ENCODE peak calls at places on chromosomes 13 and 19, in four cellular contexts. One of them, this sample, is unnamed.

GRCh38 chr13:43273362-43273761 is 250.0 kb downstream of the DNAJC15 start:
- DNase-seq in kidney glomerular epithelial cell: no peak
- DNase-seq in NCI-H2081: peak; percentile 3
- DNase-seq in activated CD4-positive, alpha-beta T cell treated with anti-CD3 and anti-CD28 coated beads for 36 hours: no peak
- DNase-seq in this sample: peak; percentile 3

GRCh38 chr13:40966298-40966697 is 52.8 kb downstream of the ELF1 start:
- DNase-seq in NCI-H2081: no peak
- DNase-seq in activated CD4-positive, alpha-beta T cell treated with anti-CD3 and anti-CD28 coated beads for 36 hours: no peak
- DNase-seq in kidney glomerular epithelial cell: no peak
- DNase-seq in this sample: no peak

GRCh38 chr19:54477650-54478049 is 4.6 kb upstream of the CDC42EP5 start:
- DNase-seq in kidney glomerular epithelial cell: no peak
- DNase-seq in activated CD4-positive, alpha-beta T cell treated with anti-CD3 and anti-CD28 coated beads for 36 hours: no peak
- DNase-seq in NCI-H2081: no peak
- DNase-seq in this sample: no peak

GRCh38 chr13:113901642-113902041 is 37.8 kb upstream of the GAS6 start:
- DNase-seq in NCI-H2081: no peak
- DNase-seq in kidney glomerular epithelial cell: no peak
- DNase-seq in activated CD4-positive, alpha-beta T cell treated with anti-CD3 and anti-CD28 coated beads for 36 hours: no peak
- DNase-seq in this sample: no peak

GRCh38 chr13:73922728-73923393 is 211.3 kb downstream of the KLF12 start:
- DNase-seq in activated CD4-positive, alpha-beta T cell treated with anti-CD3 and anti-CD28 coated beads for 36 hours: no peak
- DNase-seq in kidney glomerular epithelial cell: peak; percentile 18
- DNase-seq in NCI-H2081: no peak
- DNase-seq in this sample: no peak

GRCh38 chr13:48144413-48145035 is 49.6 kb upstream of the MED4 start:
- DNase-seq in NCI-H2081: no peak
- DNase-seq in activated CD4-positive, alpha-beta T cell treated with anti-CD3 and anti-CD28 coated beads for 36 hours: no peak
- DNase-seq in kidney glomerular epithelial cell: no peak
- DNase-seq in this sample: no peak

GRCh38 chr13:40665754-40666057 is 735 bp downstream of the FOXO1 start:
- DNase-seq in kidney glomerular epithelial cell: no peak
- DNase-seq in activated CD4-positive, alpha-beta T cell treated with anti-CD3 and anti-CD28 coated beads for 36 hours: peak; percentile 66
- DNase-seq in NCI-H2081: no peak
- DNase-seq in this sample: no peak

GRCh38 chr13:112477070-112477619 is 101.0 kb downstream of the SPACA7 start:
- DNase-seq in kidney glomerular epithelial cell: no peak
- DNase-seq in NCI-H2081: no peak
- DNase-seq in activated CD4-positive, alpha-beta T cell treated with anti-CD3 and anti-CD28 coated beads for 36 hours: no peak
- DNase-seq in this sample: no peak

GRCh38 chr19:10421981-10422461 is 1.7 kb downstream of the PDE4A start:
- DNase-seq in activated CD4-positive, alpha-beta T cell treated with anti-CD3 and anti-CD28 coated beads for 36 hours: no peak
- DNase-seq in NCI-H2081: no peak
- DNase-seq in kidney glomerular epithelial cell: no peak
- DNase-seq in this sample: no peak

GRCh38 chr19:38653028-38653571 is 5.7 kb downstream of the ACTN4 start:
- DNase-seq in activated CD4-positive, alpha-beta T cell treated with anti-CD3 and anti-CD28 coated beads for 36 hours: no peak
- DNase-seq in NCI-H2081: no peak
- DNase-seq in kidney glomerular epithelial cell: no peak
- DNase-seq in this sample: peak; percentile 37

GRCh38 chr13:20231839-20232555 is at the start of gene GJB6:
- DNase-seq in kidney glomerular epithelial cell: no peak
- DNase-seq in NCI-H2081: no peak
- DNase-seq in activated CD4-positive, alpha-beta T cell treated with anti-CD3 and anti-CD28 coated beads for 36 hours: peak; percentile 58
- DNase-seq in this sample: no peak

GRCh38 chr19:7382694-7383093 is 34.0 kb downstream of the ARHGEF18 start:
- DNase-seq in kidney glomerular epithelial cell: no peak
- DNase-seq in NCI-H2081: no peak
- DNase-seq in activated CD4-positive, alpha-beta T cell treated with anti-CD3 and anti-CD28 coated beads for 36 hours: no peak
- DNase-seq in this sample: no peak

GRCh38 chr19:18629166-18630088 is 7.4 kb upstream of the KLHL26 start:
- DNase-seq in NCI-H2081: no peak
- DNase-seq in kidney glomerular epithelial cell: no peak
- DNase-seq in activated CD4-positive, alpha-beta T cell treated with anti-CD3 and anti-CD28 coated beads for 36 hours: no peak
- DNase-seq in this sample: no peak

GRCh38 chr13:98508280-98509074 is 68.4 kb downstream of the STK24 start:
- DNase-seq in activated CD4-positive, alpha-beta T cell treated with anti-CD3 and anti-CD28 coated beads for 36 hours: no peak
- DNase-seq in NCI-H2081: no peak
- DNase-seq in kidney glomerular epithelial cell: peak; percentile 63
- DNase-seq in this sample: peak; percentile 33

GRCh38 chr13:48404952-48405351 is 8.0 kb downstream of the LPAR6 start:
- DNase-seq in NCI-H2081: no peak
- DNase-seq in kidney glomerular epithelial cell: no peak
- DNase-seq in activated CD4-positive, alpha-beta T cell treated with anti-CD3 and anti-CD28 coated beads for 36 hours: no peak
- DNase-seq in this sample: no peak

GRCh38 chr13:98293103-98293502 is 116.0 kb upstream of the RNF113B start:
- DNase-seq in kidney glomerular epithelial cell: no peak
- DNase-seq in NCI-H2081: peak; percentile 6
- DNase-seq in activated CD4-positive, alpha-beta T cell treated with anti-CD3 and anti-CD28 coated beads for 36 hours: no peak
- DNase-seq in this sample: peak; percentile 74

GRCh38 chr19:18006895-18007604 is 920 bp upstream of the ARRDC2 start:
- DNase-seq in activated CD4-positive, alpha-beta T cell treated with anti-CD3 and anti-CD28 coated beads for 36 hours: peak; percentile 89
- DNase-seq in NCI-H2081: peak; percentile 68
- DNase-seq in kidney glomerular epithelial cell: peak; percentile 80
- DNase-seq in this sample: peak; percentile 78

GRCh38 chr19:57269515-57270250 is 10.6 kb upstream of the ZNF460 start:
- DNase-seq in kidney glomerular epithelial cell: peak; percentile 86
- DNase-seq in activated CD4-positive, alpha-beta T cell treated with anti-CD3 and anti-CD28 coated beads for 36 hours: no peak
- DNase-seq in NCI-H2081: no peak
- DNase-seq in this sample: peak; percentile 52

GRCh38 chr19:2184422-2185012 is 20.8 kb downstream of the DOT1L start:
- DNase-seq in NCI-H2081: no peak
- DNase-seq in kidney glomerular epithelial cell: no peak
- DNase-seq in activated CD4-positive, alpha-beta T cell treated with anti-CD3 and anti-CD28 coated beads for 36 hours: no peak
- DNase-seq in this sample: no peak

GRCh38 chr19:3821156-3821555 is 35.0 kb upstream of the MATK start:
- DNase-seq in NCI-H2081: no peak
- DNase-seq in activated CD4-positive, alpha-beta T cell treated with anti-CD3 and anti-CD28 coated beads for 36 hours: no peak
- DNase-seq in kidney glomerular epithelial cell: no peak
- DNase-seq in this sample: no peak

GRCh38 chr19:1069009-1069779 is 2.2 kb downstream of the ARHGAP45 start:
- DNase-seq in kidney glomerular epithelial cell: no peak
- DNase-seq in activated CD4-positive, alpha-beta T cell treated with anti-CD3 and anti-CD28 coated beads for 36 hours: peak; percentile 81
- DNase-seq in NCI-H2081: no peak
- DNase-seq in this sample: no peak

GRCh38 chr13:25502551-25502950 is 130.8 kb downstream of the ATP8A2 start:
- DNase-seq in kidney glomerular epithelial cell: no peak
- DNase-seq in NCI-H2081: no peak
- DNase-seq in activated CD4-positive, alpha-beta T cell treated with anti-CD3 and anti-CD28 coated beads for 36 hours: no peak
- DNase-seq in this sample: no peak

GRCh38 chr13:49452725-49453457 is 8.8 kb downstream of the SETDB2 start:
- DNase-seq in NCI-H2081: no peak
- DNase-seq in activated CD4-positive, alpha-beta T cell treated with anti-CD3 and anti-CD28 coated beads for 36 hours: no peak
- DNase-seq in kidney glomerular epithelial cell: no peak
- DNase-seq in this sample: no peak

GRCh38 chr13:28566891-28567290 is 72.0 kb upstream of the FLT1 start:
- DNase-seq in kidney glomerular epithelial cell: no peak
- DNase-seq in NCI-H2081: no peak
- DNase-seq in activated CD4-positive, alpha-beta T cell treated with anti-CD3 and anti-CD28 coated beads for 36 hours: no peak
- DNase-seq in this sample: no peak

GRCh38 chr19:55319786-55320185 is 5.4 kb downstream of the TMEM150B start:
- DNase-seq in kidney glomerular epithelial cell: no peak
- DNase-seq in NCI-H2081: peak; percentile 16
- DNase-seq in activated CD4-positive, alpha-beta T cell treated with anti-CD3 and anti-CD28 coated beads for 36 hours: no peak
- DNase-seq in this sample: no peak

GRCh38 chr13:34772881-34773280 is 169.2 kb upstream of the NBEA start:
- DNase-seq in NCI-H2081: peak; percentile 9
- DNase-seq in kidney glomerular epithelial cell: no peak
- DNase-seq in activated CD4-positive, alpha-beta T cell treated with anti-CD3 and anti-CD28 coated beads for 36 hours: no peak
- DNase-seq in this sample: no peak

GRCh38 chr13:112828756-112829155 is 138.9 kb downstream of the ATP11A start:
- DNase-seq in activated CD4-positive, alpha-beta T cell treated with anti-CD3 and anti-CD28 coated beads for 36 hours: no peak
- DNase-seq in NCI-H2081: no peak
- DNase-seq in kidney glomerular epithelial cell: no peak
- DNase-seq in this sample: no peak

GRCh38 chr13:87498681-87499080 is 172.5 kb upstream of the SLITRK5 start:
- DNase-seq in kidney glomerular epithelial cell: no peak
- DNase-seq in NCI-H2081: no peak
- DNase-seq in activated CD4-positive, alpha-beta T cell treated with anti-CD3 and anti-CD28 coated beads for 36 hours: no peak
- DNase-seq in this sample: no peak

GRCh38 chr19:28764066-28764465 is 448.9 kb downstream of the UQCRFS1 start:
- DNase-seq in kidney glomerular epithelial cell: no peak
- DNase-seq in NCI-H2081: no peak
- DNase-seq in activated CD4-positive, alpha-beta T cell treated with anti-CD3 and anti-CD28 coated beads for 36 hours: no peak
- DNase-seq in this sample: no peak

This sample was measured in Caki2.